ENCODE peak calls at places on chromosomes 4 and X, in six cellular contexts. One of them, this sample, is unnamed.

GRCh38 chr4:24753519-24753918 is 41.9 kb upstream of the SOD3 start:
- DNase-seq in H1: no peak
- DNase-seq in HCT116: no peak
- DNase-seq in HepG2: no peak
- DNase-seq in GM12878: no peak
- DNase-seq in SK-N-SH: no peak
- DNase-seq in this sample: no peak

GRCh38 chrX:41452972-41453371 is 5.8 kb downstream of the NYX start:
- DNase-seq in H1: no peak
- DNase-seq in HCT116: no peak
- DNase-seq in HepG2: no peak
- DNase-seq in GM12878: no peak
- DNase-seq in SK-N-SH: no peak
- DNase-seq in this sample: no peak

GRCh38 chr4:8334786-8335460 is 65.4 kb downstream of the HTRA3 start:
- DNase-seq in H1: no peak
- DNase-seq in HCT116: no peak
- DNase-seq in HepG2: peak; percentile 54
- DNase-seq in GM12878: no peak
- DNase-seq in SK-N-SH: no peak
- DNase-seq in this sample: no peak

GRCh38 chr4:2250003-2250763 is 8.3 kb upstream of the HAUS3 start:
- DNase-seq in H1: no peak
- DNase-seq in HCT116: no peak
- DNase-seq in HepG2: no peak
- DNase-seq in GM12878: no peak
- DNase-seq in SK-N-SH: peak; percentile 25
- DNase-seq in this sample: no peak

GRCh38 chr4:53575552-53575951 is 15.7 kb downstream of the LNX1 start:
- DNase-seq in H1: no peak
- DNase-seq in HCT116: no peak
- DNase-seq in HepG2: no peak
- DNase-seq in GM12878: no peak
- DNase-seq in SK-N-SH: no peak
- DNase-seq in this sample: no peak

GRCh38 chr4:142512161-142512560 is 333.9 kb downstream of the INPP4B start:
- DNase-seq in H1: no peak
- DNase-seq in HCT116: no peak
- DNase-seq in HepG2: no peak
- DNase-seq in GM12878: no peak
- DNase-seq in SK-N-SH: no peak
- DNase-seq in this sample: no peak

GRCh38 chr4:2451821-2452785 is 16.8 kb upstream of the RNF4 start:
- DNase-seq in H1: no peak
- DNase-seq in HCT116: no peak
- DNase-seq in HepG2: no peak
- DNase-seq in GM12878: no peak
- DNase-seq in SK-N-SH: no peak
- DNase-seq in this sample: no peak

GRCh38 chr4:33369366-33369899 is 2649.3 kb downstream of the PCDH7 start:
- DNase-seq in H1: no peak
- DNase-seq in HCT116: peak; percentile 66
- DNase-seq in HepG2: no peak
- DNase-seq in GM12878: no peak
- DNase-seq in SK-N-SH: no peak
- DNase-seq in this sample: no peak

GRCh38 chr4:66486068-66486467 is 815.8 kb upstream of the EPHA5 start:
- DNase-seq in H1: no peak
- DNase-seq in HCT116: no peak
- DNase-seq in HepG2: no peak
- DNase-seq in GM12878: no peak
- DNase-seq in SK-N-SH: no peak
- DNase-seq in this sample: no peak

GRCh38 chr4:11876104-11876503 is 447.4 kb upstream of the HS3ST1 start:
- DNase-seq in H1: no peak
- DNase-seq in HCT116: no peak
- DNase-seq in HepG2: no peak
- DNase-seq in GM12878: no peak
- DNase-seq in SK-N-SH: no peak
- DNase-seq in this sample: no peak

GRCh38 chr4:78047366-78047765 is 9.8 kb upstream of the FRAS1 start:
- DNase-seq in H1: no peak
- DNase-seq in HCT116: no peak
- DNase-seq in HepG2: no peak
- DNase-seq in GM12878: no peak
- DNase-seq in SK-N-SH: no peak
- DNase-seq in this sample: no peak

GRCh38 chrX:154800508-154801207 is 4.6 kb downstream of the MPP1 start:
- DNase-seq in H1: no peak
- DNase-seq in HCT116: no peak
- DNase-seq in HepG2: peak; percentile 36
- DNase-seq in GM12878: no peak
- DNase-seq in SK-N-SH: no peak
- DNase-seq in this sample: no peak

GRCh38 chr4:185819144-185819543 is 7.2 kb upstream of the SORBS2 start:
- DNase-seq in H1: no peak
- DNase-seq in HCT116: no peak
- DNase-seq in HepG2: no peak
- DNase-seq in GM12878: no peak
- DNase-seq in SK-N-SH: no peak
- DNase-seq in this sample: no peak

GRCh38 chr4:15145709-15146108 is 143.4 kb downstream of the CPEB2 start:
- DNase-seq in H1: no peak
- DNase-seq in HCT116: no peak
- DNase-seq in HepG2: no peak
- DNase-seq in GM12878: no peak
- DNase-seq in SK-N-SH: no peak
- DNase-seq in this sample: no peak

GRCh38 chrX:6021316-6022091 is 207.2 kb downstream of the NLGN4X start:
- DNase-seq in H1: no peak
- DNase-seq in HCT116: no peak
- DNase-seq in HepG2: peak; percentile 2
- DNase-seq in GM12878: no peak
- DNase-seq in SK-N-SH: peak; percentile 29
- DNase-seq in this sample: peak; percentile 59

GRCh38 chr4:159258889-159259560 is 156.1 kb downstream of the RAPGEF2 start:
- DNase-seq in H1: no peak
- DNase-seq in HCT116: no peak
- DNase-seq in HepG2: no peak
- DNase-seq in GM12878: no peak
- DNase-seq in SK-N-SH: no peak
- DNase-seq in this sample: no peak

GRCh38 chrX:65528705-65529340 is 5.8 kb downstream of the LAS1L start:
- DNase-seq in H1: peak; percentile 23
- DNase-seq in HCT116: no peak
- DNase-seq in HepG2: no peak
- DNase-seq in GM12878: no peak
- DNase-seq in SK-N-SH: peak; percentile 74
- DNase-seq in this sample: peak; percentile 11

GRCh38 chr4:76830612-76831474 is 67.1 kb downstream of the SOWAHB start:
- DNase-seq in H1: no peak
- DNase-seq in HCT116: peak; percentile 47
- DNase-seq in HepG2: peak; percentile 94
- DNase-seq in GM12878: no peak
- DNase-seq in SK-N-SH: no peak
- DNase-seq in this sample: no peak

GRCh38 chrX:145213504-145213903 is 33.8 kb upstream of the SPANXN1 start:
- DNase-seq in H1: no peak
- DNase-seq in HCT116: no peak
- DNase-seq in HepG2: no peak
- DNase-seq in GM12878: no peak
- DNase-seq in SK-N-SH: peak; percentile 3
- DNase-seq in this sample: no peak

GRCh38 chr4:136036744-136037143 is 1495.5 kb downstream of the PCDH18 start:
- DNase-seq in H1: no peak
- DNase-seq in HCT116: peak; percentile 18
- DNase-seq in HepG2: no peak
- DNase-seq in GM12878: no peak
- DNase-seq in SK-N-SH: no peak
- DNase-seq in this sample: no peak

GRCh38 chr4:83605216-83605615 is 69.3 kb downstream of the GPAT3 start:
- DNase-seq in H1: no peak
- DNase-seq in HCT116: no peak
- DNase-seq in HepG2: peak; percentile 30
- DNase-seq in GM12878: no peak
- DNase-seq in SK-N-SH: no peak
- DNase-seq in this sample: no peak

GRCh38 chr4:182231503-182231902 is 11.7 kb upstream of the TENM3 start:
- DNase-seq in H1: no peak
- DNase-seq in HCT116: no peak
- DNase-seq in HepG2: no peak
- DNase-seq in GM12878: no peak
- DNase-seq in SK-N-SH: no peak
- DNase-seq in this sample: no peak

GRCh38 chr4:97656034-97656720 is 487.1 kb downstream of the STPG2 start:
- DNase-seq in H1: no peak
- DNase-seq in HCT116: peak; percentile 33
- DNase-seq in HepG2: no peak
- DNase-seq in GM12878: no peak
- DNase-seq in SK-N-SH: no peak
- DNase-seq in this sample: no peak

GRCh38 chrX:149830192-149830873 is 48.6 kb downstream of the MAGEA9 start:
- DNase-seq in H1: no peak
- DNase-seq in HCT116: no peak
- DNase-seq in HepG2: no peak
- DNase-seq in GM12878: peak; percentile 17
- DNase-seq in SK-N-SH: no peak
- DNase-seq in this sample: no peak

DNA sequence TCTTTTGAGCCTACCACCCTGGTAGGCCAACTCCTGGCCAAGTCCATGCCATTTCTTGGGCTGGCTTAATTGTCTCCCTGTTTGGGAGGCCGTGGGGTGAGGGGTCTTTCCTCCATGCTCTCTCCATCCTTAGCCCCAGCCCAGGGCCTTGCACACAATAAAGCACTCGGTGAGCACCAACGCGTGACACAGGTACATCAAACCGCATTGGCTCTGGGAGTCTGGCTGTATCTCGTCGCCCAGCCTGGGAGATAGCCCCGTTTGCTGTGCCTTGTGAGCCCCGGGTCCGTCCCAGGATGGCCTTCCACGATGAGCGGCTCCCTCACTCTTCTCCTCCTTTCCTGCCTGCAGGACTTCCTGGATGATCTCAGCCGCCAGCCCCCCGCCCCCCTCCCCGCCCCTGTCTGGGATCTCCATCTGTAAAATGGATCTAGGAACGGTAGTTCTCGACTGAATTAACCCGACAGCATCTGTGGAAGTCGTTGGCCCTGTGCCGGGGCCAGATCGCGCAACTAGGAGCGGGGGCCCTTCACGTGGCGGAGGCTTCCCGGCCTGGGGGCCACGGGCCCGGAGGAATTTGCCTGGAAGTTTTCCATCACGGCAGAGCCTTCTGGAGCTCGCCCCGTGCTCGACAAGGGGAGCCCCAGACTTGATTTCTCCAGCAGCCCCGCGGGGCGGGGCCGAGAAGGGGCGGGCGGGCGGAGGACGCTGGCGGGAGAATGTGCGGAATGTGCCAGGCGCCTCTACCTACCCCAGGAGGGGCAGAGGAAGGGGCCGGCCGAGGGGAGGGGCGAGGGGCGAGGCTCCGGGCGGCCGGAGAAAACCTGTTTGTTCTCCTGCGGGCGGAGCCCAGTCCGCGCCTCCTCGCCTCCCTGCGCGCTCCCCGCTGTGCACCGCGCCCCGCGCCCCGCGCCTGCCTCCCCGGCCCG is at the start of gene ZNF185:
- DNase-seq in H1: no peak
- DNase-seq in HCT116: no peak
- DNase-seq in HepG2: no peak
- DNase-seq in GM12878: no peak
- DNase-seq in SK-N-SH: peak; percentile 70
- DNase-seq in this sample: peak; percentile 79
- TF ChIP-seq JUND in H1: no peak
- TF ChIP-seq JUND in HCT116: no peak
- TF ChIP-seq JUND in HepG2: no peak
- TF ChIP-seq JUND in GM12878: no peak
- TF ChIP-seq JUND in SK-N-SH: no peak
- TF ChIP-seq JUND in this sample: no peak

GRCh38 chr4:304987-305680 is at the start of gene ZNF732:
- DNase-seq in H1: no peak
- DNase-seq in HCT116: no peak
- DNase-seq in HepG2: no peak
- DNase-seq in GM12878: no peak
- DNase-seq in SK-N-SH: peak; percentile 88
- DNase-seq in this sample: peak; percentile 57
- TF ChIP-seq JUND in H1: no peak
- TF ChIP-seq JUND in HCT116: no peak
- TF ChIP-seq JUND in HepG2: no peak
- TF ChIP-seq JUND in GM12878: no peak
- TF ChIP-seq JUND in SK-N-SH: no peak
- TF ChIP-seq JUND in this sample: no peak

DNA sequence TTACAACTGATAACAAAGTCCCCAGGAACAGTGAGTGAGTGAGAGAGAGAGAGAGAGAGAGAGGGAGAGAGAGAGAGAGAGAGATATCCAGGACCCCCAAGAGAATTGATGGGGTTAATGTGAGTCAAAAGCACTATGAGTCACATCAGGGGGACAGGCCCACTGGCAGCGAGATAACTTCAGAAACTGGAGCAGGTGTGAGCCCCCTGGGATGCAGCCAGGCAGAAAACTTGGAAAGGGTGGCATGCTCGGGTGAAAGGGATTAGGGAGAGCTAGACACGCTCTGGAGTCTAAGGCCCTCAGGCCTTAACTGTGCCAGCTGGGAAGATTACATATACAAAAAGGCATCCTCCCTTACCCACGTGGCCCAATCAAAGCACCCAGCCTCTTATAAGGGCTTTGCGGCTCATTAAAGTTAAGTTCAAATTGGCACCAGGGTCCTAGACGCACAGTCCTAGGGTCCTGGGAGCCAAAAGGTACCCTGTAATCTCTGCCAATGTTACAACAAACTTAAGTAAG is 843 bp downstream of the ACOT9 start:
- DNase-seq in H1: peak; percentile 13
- DNase-seq in HCT116: no peak
- DNase-seq in HepG2: peak; percentile 32
- DNase-seq in GM12878: no peak
- DNase-seq in SK-N-SH: peak; percentile 64
- DNase-seq in this sample: peak; percentile 79
- TF ChIP-seq JUND in H1: no peak
- TF ChIP-seq JUND in HCT116: no peak
- TF ChIP-seq JUND in HepG2: no peak
- TF ChIP-seq JUND in GM12878: no peak
- TF ChIP-seq JUND in SK-N-SH: no peak
- TF ChIP-seq JUND in this sample: no peak

GRCh38 chrX:17414839-17415238 is 39.8 kb downstream of the NHS start:
- DNase-seq in H1: no peak
- DNase-seq in HCT116: no peak
- DNase-seq in HepG2: no peak
- DNase-seq in GM12878: no peak
- DNase-seq in SK-N-SH: no peak
- DNase-seq in this sample: no peak
- TF ChIP-seq JUND in H1: no peak
- TF ChIP-seq JUND in HCT116: no peak
- TF ChIP-seq JUND in HepG2: no peak
- TF ChIP-seq JUND in GM12878: no peak
- TF ChIP-seq JUND in SK-N-SH: no peak
- TF ChIP-seq JUND in this sample: no peak

GRCh38 chr4:125313497-125313896 is 1.3 kb upstream of the FAT4 start:
- DNase-seq in H1: no peak
- DNase-seq in HCT116: peak; percentile 85
- DNase-seq in HepG2: peak; percentile 83
- DNase-seq in GM12878: no peak
- DNase-seq in SK-N-SH: peak; percentile 59
- DNase-seq in this sample: peak; percentile 88
- TF ChIP-seq JUND in H1: no peak
- TF ChIP-seq JUND in HCT116: no peak
- TF ChIP-seq JUND in HepG2: no peak
- TF ChIP-seq JUND in GM12878: no peak
- TF ChIP-seq JUND in SK-N-SH: no peak
- TF ChIP-seq JUND in this sample: no peak